ENCODE peak calls at places on chromosomes 5 and 9, in nine cellular contexts. P is adrenal gland, G is left ventricle myocardium inferior, K is upper lobe of left lung, Y is PC-3, S is GM06990, O is glutamatergic neuron, I is HepG2, X is progenitor cell of endocrine pancreas. J is an unnamed sample.

GRCh38 chr9:32483343-32483742 is 42.7 kb downstream of the RIGI start:
- DNase-seq in O (no peak), Y (no peak), K (no peak), X (no peak), I (no peak), S (no peak), P (no peak), G (no peak), J (no peak)

GRCh38 chr9:94812343-94812742 is 85.8 kb downstream of the AOPEP start:
- DNase-seq in O (no peak), G (no peak), P (no peak), X (no peak), S (no peak), Y (peak), I (no peak), K (no peak), J (no peak)

GRCh38 chr5:142683885-142684505 is 1.9 kb downstream of the FGF1 start:
- DNase-seq in Y (no peak), I (no peak), S (no peak), K (no peak), X (no peak), G (no peak), O (no peak), P (no peak), J (no peak)

GRCh38 chr5:83577036-83577636 is 105.6 kb downstream of the VCAN start:
- DNase-seq in K (no peak), I (peak), S (no peak), O (no peak), G (no peak), X (no peak), Y (peak), P (peak), J (no peak)

GRCh38 chr5:168931638-168932345 is 352.6 kb upstream of the PANK3 start:
- DNase-seq in G (no peak), X (no peak), K (no peak), P (no peak), S (no peak), I (no peak), Y (no peak), O (no peak), J (no peak)

GRCh38 chr5:36841657-36842056 is 34.9 kb upstream of the NIPBL start:
- DNase-seq in Y (no peak), X (no peak), S (no peak), K (no peak), G (no peak), P (no peak), I (no peak), O (no peak), J (no peak)

GRCh38 chr5:172852490-172853354 is 18.7 kb downstream of the ERGIC1 start:
- DNase-seq in K (no peak), X (no peak), Y (no peak), G (no peak), O (no peak), S (no peak), P (peak), I (peak), J (no peak)

GRCh38 chr9:122463828-122464632 is 13.7 kb downstream of the OR1J1 start:
- DNase-seq in P (no peak), X (no peak), Y (peak), S (no peak), G (no peak), O (peak), K (no peak), I (peak), J (peak)

GRCh38 chr5:36581070-36581469 is 25.3 kb upstream of the SLC1A3 start:
- DNase-seq in K (no peak), G (no peak), X (no peak), P (no peak), I (no peak), O (no peak), Y (no peak), S (no peak), J (no peak)

GRCh38 chr5:101605700-101606099 is 690.4 kb downstream of the SLCO4C1 start:
- DNase-seq in K (no peak), I (no peak), S (no peak), X (no peak), Y (no peak), P (no peak), O (no peak), G (no peak), J (no peak)

GRCh38 chr9:68942790-68943189 is 71.1 kb downstream of the PRKACG start:
- DNase-seq in Y (no peak), P (no peak), S (no peak), G (no peak), O (no peak), K (no peak), I (no peak), X (no peak), J (no peak)

GRCh38 chr5:163569284-163569683 is 63.9 kb downstream of the MAT2B start:
- DNase-seq in P (no peak), I (no peak), Y (peak), O (no peak), S (no peak), G (no peak), K (no peak), X (no peak), J (no peak)
- TF ChIP-seq CTCF in P (no peak), I (peak), Y (peak), O (no peak), S (no peak), G (no peak), K (no peak), X (peak), J (peak)

DNA sequence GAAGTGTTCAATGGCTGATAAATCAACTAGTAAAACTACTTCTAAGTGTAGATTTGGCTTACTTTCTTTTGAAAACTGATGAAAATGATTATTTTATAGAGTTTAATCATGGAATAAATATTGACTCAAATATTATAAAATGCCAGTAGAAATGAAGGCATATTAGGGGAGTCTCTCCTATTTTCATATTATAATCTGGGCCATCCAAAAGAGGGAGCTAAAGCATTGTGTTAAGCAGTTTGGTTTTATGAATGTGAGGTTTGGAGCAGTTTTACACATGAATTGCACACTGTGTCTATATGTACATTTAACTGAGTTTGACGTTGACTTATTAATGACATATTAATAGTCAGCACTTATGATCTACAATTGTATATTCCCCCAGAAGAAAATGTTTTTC is 17.4 kb downstream of the CDH9 start:
- DNase-seq in S (no peak), P (no peak), X (no peak), K (no peak), Y (peak), G (no peak), O (no peak), I (peak), J (peak)
- TF ChIP-seq CTCF in S (no peak), P (peak), X (peak), K (no peak), Y (peak), G (no peak), O (no peak), I (peak), J (peak)

DNA sequence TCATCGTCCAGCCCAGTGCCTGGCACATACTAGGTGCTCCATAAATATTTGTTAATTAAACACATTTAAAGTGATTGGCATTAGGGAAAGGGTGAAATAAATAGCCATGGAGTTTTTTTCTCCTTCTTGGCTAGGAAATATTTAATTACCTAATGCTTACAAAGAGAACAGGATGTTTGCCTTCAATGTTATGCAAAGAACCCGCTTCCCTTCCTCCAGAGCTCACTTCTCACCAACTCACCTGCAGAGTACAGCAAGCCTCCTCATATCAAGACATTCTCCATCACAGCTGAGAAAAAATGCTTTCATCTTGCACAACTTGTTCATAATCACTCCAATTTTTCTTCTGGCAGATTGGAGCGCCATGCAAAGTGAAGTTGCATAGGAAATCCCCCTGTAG is 161.7 kb upstream of the STK32A start:
- DNase-seq in G (no peak), O (no peak), S (no peak), P (no peak), X (no peak), Y (no peak), K (no peak), I (no peak), J (no peak)
- TF ChIP-seq CTCF in G (no peak), O (no peak), S (no peak), P (no peak), X (no peak), Y (no peak), K (no peak), I (no peak), J (no peak)

DNA sequence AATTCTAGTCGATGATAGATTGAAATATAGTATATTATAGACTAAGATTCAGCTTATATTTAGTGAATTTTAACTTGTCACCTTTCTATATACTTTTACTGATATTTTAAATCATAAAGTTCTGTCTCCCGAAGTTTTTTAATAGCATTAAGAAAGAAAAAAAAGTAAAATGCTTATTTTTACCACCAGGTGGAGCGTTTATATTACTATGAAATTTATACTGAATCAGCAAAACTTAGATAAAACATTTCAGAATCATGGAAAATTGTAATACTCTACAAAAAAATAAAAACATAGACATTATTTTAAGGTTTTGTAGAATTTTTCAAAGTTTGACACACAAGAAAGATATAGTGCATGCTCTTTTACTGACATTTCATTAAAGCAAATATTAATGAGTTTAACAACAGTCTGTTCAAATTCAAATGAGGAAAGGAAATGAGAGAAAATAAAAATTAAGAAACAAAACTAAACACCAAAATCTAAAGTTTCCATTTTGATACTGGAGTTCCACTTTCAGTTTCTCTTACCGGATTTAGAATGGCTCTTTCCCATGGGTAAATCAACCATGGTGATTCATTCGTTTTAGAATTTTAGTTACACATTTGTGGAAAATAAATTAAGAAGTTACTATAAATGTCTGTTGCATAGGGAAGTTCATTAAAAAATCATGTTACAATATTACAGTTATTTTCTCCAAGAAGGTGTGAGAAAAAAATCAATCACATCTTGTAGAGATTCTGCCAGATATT is 1035.3 kb downstream of the CDH12 start:
- DNase-seq in K (no peak), P (no peak), Y (peak), S (no peak), I (no peak), X (no peak), O (no peak), G (no peak), J (peak)
- TF ChIP-seq CTCF in K (no peak), P (peak), Y (peak), S (no peak), I (no peak), X (peak), O (peak), G (peak), J (peak)

DNA sequence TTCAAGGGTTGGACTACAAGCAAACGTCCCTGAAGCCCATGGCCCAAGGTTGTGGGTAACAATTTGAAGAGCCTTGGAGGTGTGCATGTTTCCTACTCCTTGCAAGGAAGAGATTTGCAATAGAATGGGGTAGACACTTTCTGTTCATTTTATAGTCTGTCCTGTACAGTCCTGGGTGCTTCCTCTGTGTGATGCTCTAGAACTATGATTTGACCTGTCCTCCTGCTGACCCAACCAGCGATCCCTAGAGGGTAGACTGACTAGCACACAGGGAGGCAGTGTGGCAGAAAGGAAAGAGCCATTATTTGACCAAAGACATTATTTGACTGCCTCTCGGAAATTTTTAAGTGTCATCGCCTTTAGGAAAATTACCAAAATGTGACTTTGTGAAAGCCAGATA is 106.6 kb downstream of the DMRT2 start:
- DNase-seq in K (no peak), P (no peak), O (no peak), X (no peak), S (no peak), I (no peak), G (no peak), Y (no peak), J (no peak)
- TF ChIP-seq CTCF in K (no peak), P (no peak), O (no peak), X (no peak), S (no peak), I (no peak), G (no peak), Y (no peak), J (no peak)

GRCh38 chr9:130172858-130173461 is 756 bp downstream of the NCS1 start:
- DNase-seq in O (peak), P (peak), X (peak), G (no peak), I (no peak), K (no peak), Y (no peak), S (no peak), J (peak)
- TF ChIP-seq CTCF in O (no peak), P (peak), X (peak), G (no peak), I (no peak), K (no peak), Y (no peak), S (no peak), J (no peak)

GRCh38 chr9:12705738-12706391 is 12.7 kb downstream of the TYRP1 start:
- DNase-seq in K (no peak), X (no peak), Y (peak), P (no peak), G (no peak), I (no peak), O (no peak), S (no peak), J (no peak)

GRCh38 chr9:12699529-12699928 is 6.3 kb downstream of the TYRP1 start:
- DNase-seq in S (no peak), X (no peak), O (no peak), I (no peak), K (no peak), P (no peak), G (no peak), Y (peak), J (peak)

GRCh38 chr9:12703996-12704395 is 10.8 kb downstream of the TYRP1 start:
- DNase-seq in S (no peak), I (no peak), X (no peak), Y (no peak), O (no peak), P (no peak), K (no peak), G (no peak), J (no peak)

GRCh38 chr9:12698986-12699385 is 5.8 kb downstream of the TYRP1 start:
- DNase-seq in O (no peak), I (no peak), Y (no peak), S (no peak), P (no peak), X (no peak), K (no peak), G (no peak), J (peak)

DNA sequence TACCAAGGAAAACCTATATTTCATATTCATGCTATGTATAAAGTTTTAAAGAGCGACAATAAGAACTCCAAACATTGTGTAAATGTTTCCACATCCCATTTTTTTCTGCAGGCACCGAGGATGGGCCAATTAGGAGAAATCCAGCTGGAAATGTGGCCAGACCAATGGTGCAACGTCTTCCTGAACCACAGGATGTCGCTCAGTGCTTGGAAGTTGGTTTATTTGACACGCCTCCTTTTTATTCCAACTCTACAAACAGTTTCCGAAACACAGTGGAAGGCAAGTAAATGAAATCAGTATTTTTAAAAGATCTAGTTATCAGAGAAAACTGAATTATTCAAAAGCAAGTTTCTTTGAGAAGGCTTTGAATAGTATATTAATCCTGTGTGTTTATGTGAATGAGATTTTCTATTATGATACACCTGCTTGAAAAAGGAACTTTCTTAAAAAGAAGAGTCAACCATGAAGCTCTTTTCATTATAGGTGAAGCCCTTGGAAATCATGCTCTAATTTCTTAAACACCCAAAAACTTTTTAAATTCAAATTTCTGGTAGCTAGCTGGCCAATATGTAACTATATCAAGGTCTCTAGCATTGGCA is 9.1 kb downstream of the TYRP1 start:
- DNase-seq in P (peak), G (no peak), Y (peak), I (peak), X (peak), O (peak), S (no peak), K (no peak), J (peak)
- TF ChIP-seq CTCF in P (peak), G (peak), Y (peak), I (peak), X (peak), O (peak), S (peak), K (peak), J (peak)

DNA sequence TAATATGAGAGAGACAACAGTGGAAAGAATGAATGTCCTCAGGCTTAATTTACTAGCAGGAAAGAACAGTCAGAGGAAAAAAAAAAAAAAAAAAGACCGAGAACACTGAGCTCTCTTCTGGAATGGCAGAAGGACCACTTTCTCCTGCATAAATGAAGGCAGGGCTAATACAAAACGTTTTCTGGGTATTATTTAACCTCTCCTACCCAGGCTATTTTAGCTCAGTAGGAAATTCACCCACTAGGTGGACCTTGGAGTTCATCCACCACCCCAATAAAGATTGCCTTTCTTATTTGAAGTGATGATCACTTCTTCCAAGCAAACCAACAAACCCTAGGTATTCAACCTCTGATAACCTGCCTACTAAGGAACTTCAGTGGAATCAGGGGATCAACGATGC is 3.7 kb downstream of the GLIS3 start:
- DNase-seq in I (no peak), G (no peak), P (no peak), K (no peak), Y (no peak), O (no peak), S (no peak), X (no peak), J (no peak)
- TF ChIP-seq CTCF in I (no peak), G (no peak), P (no peak), K (no peak), Y (no peak), O (no peak), S (no peak), X (peak), J (peak)

GRCh38 chr5:151931260-151931659 is 6.6 kb upstream of the GLRA1 start:
- DNase-seq in S (no peak), K (no peak), I (no peak), Y (no peak), O (no peak), G (no peak), P (no peak), X (no peak), J (no peak)

GRCh38 chr5:151926186-151926585 is 1.5 kb upstream of the GLRA1 start:
- DNase-seq in O (no peak), Y (no peak), P (no peak), K (no peak), S (no peak), X (no peak), G (no peak), I (no peak), J (no peak)

GRCh38 chr5:151924564-151925395 is at the start of gene GLRA1:
- DNase-seq in O (no peak), K (peak), G (peak), S (peak), Y (peak), P (peak), I (peak), X (peak), J (peak)

GRCh38 chr5:151923865-151924264 is 786 bp downstream of the GLRA1 start:
- DNase-seq in O (peak), G (no peak), I (no peak), X (no peak), Y (peak), S (no peak), K (no peak), P (no peak), J (peak)

GRCh38 chr5:151925396-151925750 is 722 bp upstream of the GLRA1 start:
- DNase-seq in G (no peak), K (no peak), X (no peak), O (no peak), S (no peak), P (no peak), I (no peak), Y (no peak), J (no peak)
- TF ChIP-seq CTCF in G (no peak), K (no peak), X (no peak), O (no peak), S (no peak), P (no peak), I (no peak), Y (no peak), J (no peak)